ENCODE peak calls at places on chromosomes 16 and 17, in ten cellular contexts. T, Q, N, K, H, J, X, S, E and Y are unnamed samples.

GRCh38 chr16:81505011-81505660 is 60.5 kb downstream of the CMIP start:
- DNase-seq in E (no peak), S (no peak), K (no peak), H (no peak), J (no peak), X (no peak), Q (no peak), T (no peak), N (no peak), Y (no peak)

GRCh38 chr17:1919206-1919605 is 89.4 kb downstream of the RPA1 start:
- DNase-seq in N (no peak), S (no peak), E (no peak), J (no peak), K (no peak), H (no peak), Q (no peak), T (no peak), X (no peak), Y (no peak)

GRCh38 chr17:12789075-12789975 is at the start of gene ARHGAP44:
- DNase-seq in X (peak), T (no peak), K (peak), N (peak), Q (no peak), E (peak), J (peak), S (no peak), H (peak), Y (peak)

GRCh38 chr16:1426734-1427451 is 4.0 kb upstream of the PERCC1 start:
- DNase-seq in H (no peak), E (no peak), Q (no peak), K (no peak), J (no peak), N (no peak), X (no peak), T (no peak), S (no peak), Y (no peak)

GRCh38 chr16:85629853-85630252 is 16.7 kb downstream of the GSE1 start:
- DNase-seq in E (no peak), K (no peak), S (no peak), J (no peak), Q (no peak), N (no peak), H (no peak), X (no peak), T (no peak), Y (no peak)

GRCh38 chr16:53974484-53975115 is 270.6 kb downstream of the FTO start:
- DNase-seq in Q (no peak), S (no peak), X (no peak), K (no peak), T (no peak), H (no peak), E (peak), J (no peak), N (no peak), Y (no peak)

GRCh38 chr17:61402073-61402541 is 2.5 kb downstream of the TBX2 start:
- DNase-seq in X (no peak), J (no peak), E (no peak), Q (no peak), T (no peak), N (no peak), H (no peak), S (no peak), K (no peak), Y (no peak)

GRCh38 chr17:60720763-60721531 is 43.3 kb downstream of the BCAS3 start:
- DNase-seq in K (peak), X (peak), N (peak), T (peak), J (no peak), H (peak), E (peak), S (no peak), Q (no peak), Y (peak)

GRCh38 chr16:1548727-1549126 is 15.3 kb downstream of the TMEM204 start:
- DNase-seq in K (no peak), J (no peak), X (no peak), E (no peak), N (no peak), H (no peak), Q (no peak), T (no peak), S (no peak), Y (no peak)

GRCh38 chr16:58862334-58863024 is 128.4 kb upstream of the GOT2 start:
- DNase-seq in X (no peak), J (no peak), S (no peak), E (no peak), T (no peak), H (peak), K (no peak), Q (peak), N (no peak), Y (no peak)